ENCODE peak calls at places on chromosomes 2 and 18, in eight cellular contexts. I, B, M, V, T, H, F and U are unnamed samples.

GRCh38 chr2:235542728-235543125 is 48.9 kb downstream of the AGAP1 start:
- DNase-seq in I (no peak), B (no peak), M (no peak), V (peak; percentile 26), T (no peak), H (no peak), F (no peak), U (no peak)

GRCh38 chr2:158740127-158740526 is 55.0 kb upstream of the DAPL1 start:
- DNase-seq in I (no peak), B (no peak), M (no peak), V (no peak), T (no peak), H (peak; percentile 65), F (no peak), U (no peak)

GRCh38 chr2:189116984-189117383 is 62.6 kb downstream of the COL5A2 start:
- DNase-seq in I (no peak), B (no peak), M (no peak), V (no peak), T (no peak), H (no peak), F (no peak), U (no peak)

GRCh38 chr2:122514451-122514996 is 759.1 kb downstream of the TSN start:
- DNase-seq in I (no peak), B (no peak), M (no peak), V (peak; percentile 83), T (no peak), H (no peak), F (no peak), U (no peak)

GRCh38 chr2:43201016-43201415 is 25.4 kb downstream of the ZFP36L2 start:
- DNase-seq in I (no peak), B (no peak), M (no peak), V (no peak), T (no peak), H (no peak), F (no peak), U (no peak)

GRCh38 chr18:56284319-56284718 is 354.1 kb downstream of the TXNL1 start:
- DNase-seq in I (no peak), B (no peak), M (no peak), V (no peak), T (no peak), H (no peak), F (no peak), U (no peak)

GRCh38 chr2:127695491-127696472 is 5.5 kb upstream of the SFT2D3 start:
- DNase-seq in I (no peak), B (peak; percentile 27), M (no peak), V (no peak), T (peak; percentile 67), H (peak; percentile 75), F (no peak), U (peak; percentile 85)

GRCh38 chr2:9974344-9974743 is 22.9 kb downstream of the GRHL1 start:
- DNase-seq in I (no peak), B (no peak), M (no peak), V (no peak), T (no peak), H (no peak), F (no peak), U (no peak)

GRCh38 chr18:494602-494983 is 5.9 kb downstream of the COLEC12 start:
- DNase-seq in I (no peak), B (no peak), M (no peak), V (no peak), T (no peak), H (no peak), F (no peak), U (no peak)

GRCh38 chr2:38572167-38572566 is 30.6 kb downstream of the HNRNPLL start:
- DNase-seq in I (no peak), B (no peak), M (no peak), V (no peak), T (peak; percentile 71), H (peak; percentile 7), F (no peak), U (no peak)

GRCh38 chr2:236818281-236819045 is 248.8 kb downstream of the ACKR3 start:
- DNase-seq in I (no peak), B (no peak), M (no peak), V (no peak), T (no peak), H (no peak), F (no peak), U (no peak)

GRCh38 chr2:195331124-195331523 is 325.9 kb upstream of the SLC39A10 start:
- DNase-seq in I (no peak), B (no peak), M (no peak), V (no peak), T (no peak), H (no peak), F (no peak), U (no peak)

GRCh38 chr2:43458002-43458628 is 137.7 kb downstream of the THADA start:
- DNase-seq in I (no peak), B (no peak), M (no peak), V (no peak), T (peak; percentile 47), H (no peak), F (no peak), U (no peak)

GRCh38 chr2:240232961-240233890 is 92.8 kb upstream of the OTOS start:
- DNase-seq in I (peak; percentile 40), B (peak; percentile 39), M (peak; percentile 35), V (peak; percentile 19), T (peak; percentile 98), H (peak; percentile 97), F (no peak), U (peak; percentile 92)

GRCh38 chr2:75574106-75574505 is 13.4 kb upstream of the EVA1A start:
- DNase-seq in I (no peak), B (no peak), M (no peak), V (no peak), T (no peak), H (no peak), F (no peak), U (no peak)

GRCh38 chr2:142061733-142062132 is 69.1 kb downstream of the LRP1B start:
- DNase-seq in I (no peak), B (no peak), M (no peak), V (no peak), T (no peak), H (no peak), F (no peak), U (no peak)

GRCh38 chr2:36438454-36438977 is 82.9 kb downstream of the CRIM1 start:
- DNase-seq in I (no peak), B (no peak), M (no peak), V (no peak), T (no peak), H (peak; percentile 88), F (no peak), U (no peak)

GRCh38 chr2:232042911-232043564 is 81.5 kb downstream of the DIS3L2 start:
- DNase-seq in I (no peak), B (no peak), M (no peak), V (no peak), T (no peak), H (peak; percentile 27), F (no peak), U (no peak)

GRCh38 chr2:127647242-127648190 is 1.6 kb downstream of the GPR17 start:
- DNase-seq in I (no peak), B (no peak), M (no peak), V (no peak), T (peak; percentile 76), H (peak; percentile 72), F (no peak), U (peak; percentile 74)

GRCh38 chr2:202639233-202639632 is 4.5 kb downstream of the FAM117B start:
- DNase-seq in I (no peak), B (no peak), M (no peak), V (no peak), T (no peak), H (no peak), F (no peak), U (no peak)

GRCh38 chr2:25814681-25815080 is 63.6 kb downstream of the ASXL2 start:
- DNase-seq in I (no peak), B (no peak), M (no peak), V (no peak), T (no peak), H (no peak), F (no peak), U (no peak)

GRCh38 chr18:75208055-75208835 is 694 bp downstream of the PTGR3 start:
- DNase-seq in I (no peak), B (no peak), M (peak; percentile 25), V (no peak), T (peak; percentile 48), H (peak; percentile 65), F (no peak), U (peak; percentile 72)

GRCh38 chr2:177325554-177325953 is 61.0 kb upstream of the NFE2L2 start:
- DNase-seq in I (no peak), B (no peak), M (no peak), V (no peak), T (no peak), H (no peak), F (no peak), U (no peak)

GRCh38 chr2:96970910-96971309 is 15.5 kb downstream of the FAM178B start:
- DNase-seq in I (no peak), B (no peak), M (no peak), V (peak; percentile 84), T (no peak), H (no peak), F (no peak), U (no peak)

GRCh38 chr2:178666458-178666857 is 140.8 kb downstream of the TTN start:
- DNase-seq in I (no peak), B (no peak), M (no peak), V (no peak), T (no peak), H (no peak), F (no peak), U (no peak)

GRCh38 chr2:160940699-160941098 is 219.5 kb upstream of the TANK start:
- DNase-seq in I (no peak), B (no peak), M (no peak), V (no peak), T (no peak), H (no peak), F (no peak), U (no peak)